ENCODE peak calls at places on chromosomes 1 and 21, in ten cellular contexts. S is T-helper 2 cell; M is left lung; B is effector CD4-positive, alpha-beta T cell; U is RCC 7860; N is HS-5; D is heart right ventricle; G is WERI-Rb-1; K is SW480; Q is glutamatergic neuron. X is an unnamed sample.

GRCh38 chr1:26285366-26286063 is 5.6 kb downstream of the SH3BGRL3 start:
- DNase-seq in U (no peak), S (no peak), Q (peak), D (no peak), N (no peak), K (peak), G (peak), M (no peak), B (no peak), X (peak)

GRCh38 chr1:199728345-199728744 is 299.2 kb upstream of the NR5A2 start:
- DNase-seq in B (no peak), U (no peak), D (no peak), N (no peak), M (no peak), S (no peak), Q (no peak), G (no peak), K (no peak), X (no peak)

GRCh38 chr1:205774277-205775014 is 836 bp downstream of the RAB29 start:
- DNase-seq in B (peak), U (no peak), K (peak), Q (peak), N (no peak), G (peak), D (no peak), M (peak), S (peak), X (no peak)

GRCh38 chr1:98963359-98963758 is 41.3 kb downstream of the PLPPR5 start:
- DNase-seq in B (no peak), M (no peak), U (no peak), Q (no peak), D (no peak), G (no peak), N (no peak), K (no peak), S (no peak), X (no peak)

GRCh38 chr21:31557956-31558838 is 101.3 kb upstream of the SOD1 start:
- DNase-seq in U (no peak), G (peak), M (no peak), K (peak), N (peak), S (peak), B (peak), D (no peak), Q (peak), X (no peak)

GRCh38 chr1:15703562-15703961 is 19.4 kb downstream of the PLEKHM2 start:
- DNase-seq in N (peak), U (peak), S (no peak), Q (no peak), K (no peak), G (no peak), M (peak), D (peak), B (no peak), X (peak)

GRCh38 chr1:101474039-101474665 is 237.3 kb downstream of the S1PR1 start:
- DNase-seq in B (no peak), M (no peak), Q (no peak), U (no peak), D (no peak), S (no peak), K (peak), N (no peak), G (no peak), X (no peak)

GRCh38 chr1:43651188-43651587 is 1.2 kb downstream of the KDM4A start:
- DNase-seq in D (no peak), K (peak), S (no peak), G (no peak), Q (no peak), B (no peak), N (no peak), M (no peak), U (no peak), X (no peak)

GRCh38 chr1:2347409-2347785 is 44.0 kb downstream of the MORN1 start:
- DNase-seq in U (no peak), D (peak), G (no peak), K (no peak), N (no peak), Q (peak), M (no peak), S (no peak), B (no peak), X (peak)

GRCh38 chr1:93251966-93252365 is 71.4 kb downstream of the CCDC18 start:
- DNase-seq in U (no peak), G (no peak), S (no peak), D (no peak), K (no peak), M (no peak), B (no peak), Q (no peak), N (no peak), X (no peak)

GRCh38 chr1:81606656-81607055 is 194.1 kb upstream of the ADGRL2 start:
- DNase-seq in M (no peak), B (no peak), S (no peak), Q (no peak), U (no peak), G (no peak), N (no peak), K (peak), D (no peak), X (no peak)

GRCh38 chr1:92926873-92927272 is 34.4 kb downstream of the DIPK1A start:
- DNase-seq in B (no peak), D (no peak), S (no peak), Q (no peak), G (no peak), U (no peak), M (no peak), K (no peak), N (no peak), X (no peak)

GRCh38 chr1:20153000-20153418 is 13.9 kb downstream of the PLA2G2F start:
- DNase-seq in U (no peak), D (peak), N (no peak), M (no peak), B (no peak), S (no peak), K (no peak), G (no peak), Q (peak), X (peak)

GRCh38 chr1:116096013-116096618 is 15.1 kb upstream of the MAB21L3 start:
- DNase-seq in S (no peak), Q (no peak), U (no peak), K (no peak), N (no peak), D (no peak), B (no peak), G (no peak), M (no peak), X (no peak)

GRCh38 chr1:54499097-54500029 is 48.7 kb upstream of the ACOT11 start:
- DNase-seq in D (no peak), N (no peak), U (no peak), M (no peak), K (no peak), G (peak), B (peak), S (no peak), Q (peak), X (no peak)

GRCh38 chr1:58755468-58755872 is 28.4 kb downstream of the JUN start:
- DNase-seq in B (peak), U (peak), Q (no peak), D (peak), N (peak), M (no peak), S (no peak), K (peak), G (no peak), X (no peak)

GRCh38 chr21:45033791-45034555 is 40.4 kb upstream of the ADARB1 start:
- DNase-seq in B (no peak), K (no peak), Q (no peak), U (no peak), S (no peak), D (no peak), G (no peak), N (no peak), M (peak), X (no peak)

GRCh38 chr1:232599178-232600041 is 30.5 kb downstream of the SIPA1L2 start:
- DNase-seq in D (no peak), M (no peak), K (peak), B (no peak), S (no peak), Q (no peak), N (no peak), G (no peak), U (peak), X (no peak)

GRCh38 chr1:247113094-247113497 is 8.9 kb upstream of the ZNF669 start:
- DNase-seq in D (peak), S (no peak), Q (no peak), K (no peak), M (no peak), U (peak), B (no peak), G (no peak), N (no peak), X (no peak)

GRCh38 chr1:166379447-166379846 is 212.6 kb upstream of the FAM78B start:
- DNase-seq in U (no peak), B (no peak), M (no peak), Q (no peak), K (peak), G (no peak), N (no peak), D (peak), S (no peak), X (peak)

GRCh38 chr1:176364231-176364905 is 98.6 kb upstream of the PAPPA2 start:
- DNase-seq in M (no peak), G (peak), S (no peak), B (no peak), D (no peak), Q (no peak), U (no peak), K (no peak), N (no peak), X (no peak)

GRCh38 chr1:25871086-25871703 is 4.3 kb downstream of the PAQR7 start:
- DNase-seq in N (no peak), U (no peak), B (no peak), K (no peak), G (no peak), S (no peak), M (no peak), Q (no peak), D (no peak), X (no peak)

GRCh38 chr21:25568230-25568629 is 39.1 kb downstream of the MRPL39 start:
- DNase-seq in M (no peak), K (no peak), N (no peak), G (no peak), U (peak), S (no peak), Q (no peak), B (no peak), D (peak), X (peak)

GRCh38 chr1:218165687-218166088 is 119.4 kb upstream of the RRP15 start:
- DNase-seq in U (no peak), S (no peak), K (no peak), M (no peak), N (no peak), G (no peak), Q (no peak), D (no peak), B (no peak), X (no peak)

GRCh38 chr1:35882586-35882944 is 444 bp upstream of the AGO1 start:
- DNase-seq in K (no peak), M (no peak), B (no peak), G (no peak), N (no peak), Q (no peak), S (no peak), U (no peak), D (no peak), X (no peak)

GRCh38 chr1:234980657-234981396 is 147.8 kb downstream of the TOMM20 start:
- DNase-seq in B (peak), Q (no peak), N (peak), D (peak), K (peak), U (peak), M (peak), S (no peak), G (no peak), X (peak)

GRCh38 chr1:94068831-94069648 is 51.9 kb downstream of the ABCA4 start:
- DNase-seq in G (no peak), Q (no peak), M (no peak), K (peak), N (no peak), B (no peak), D (peak), S (no peak), U (peak), X (peak)

GRCh38 chr1:211928222-211928856 is 97.8 kb upstream of the LPGAT1 start:
- DNase-seq in Q (no peak), B (no peak), K (no peak), G (no peak), U (no peak), N (no peak), S (no peak), D (no peak), M (no peak), X (no peak)

GRCh38 chr21:45998871-45999580 is 17.5 kb downstream of the COL6A1 start:
- DNase-seq in G (peak), Q (peak), U (no peak), N (no peak), M (peak), K (no peak), S (no peak), B (no peak), D (no peak), X (peak)

GRCh38 chr1:36224537-36225297 is 474 bp downstream of the THRAP3 start:
- DNase-seq in U (peak), N (peak), D (peak), B (peak), S (peak), Q (peak), G (peak), K (peak), M (peak), X (peak)

GRCh38 chr1:13945856-13946255 is 245.9 kb downstream of the PRDM2 start:
- DNase-seq in U (no peak), K (no peak), Q (no peak), B (no peak), M (no peak), S (no peak), D (no peak), G (no peak), N (no peak), X (no peak)

GRCh38 chr1:93907718-93908117 is 1.5 kb downstream of the GCLM start:
- DNase-seq in K (no peak), B (no peak), N (no peak), S (no peak), D (peak), M (no peak), Q (no peak), U (peak), G (no peak), X (peak)

GRCh38 chr1:72845342-72845741 is 563.0 kb upstream of the NEGR1 start:
- DNase-seq in U (no peak), B (no peak), Q (peak), G (peak), D (no peak), S (no peak), N (no peak), M (no peak), K (peak), X (no peak)

X was measured in Right ventricle myocardium superior.